ENCODE peak calls at places on chromosomes 4 and X, in ten cellular contexts. E, T, U, K, V, Y, H, R, G and B are unnamed samples.

GRCh38 chr4:183350317-183351071 is 28.3 kb upstream of the CLDN24 start:
- DNase-seq in E (no peak), U (no peak), G (no peak), T (no peak), Y (no peak), H (no peak), K (no peak), V (no peak), R (peak; percentile 18), B (no peak)

GRCh38 chr4:169565606-169566351 is 46.6 kb downstream of the NEK1 start:
- DNase-seq in T (no peak), H (no peak), R (no peak), K (no peak), V (no peak), Y (no peak), G (no peak), U (no peak), E (no peak), B (no peak)

GRCh38 chr4:149823770-149824221 is 8.2 kb upstream of the IQCM start:
- DNase-seq in K (no peak), V (no peak), E (no peak), Y (no peak), H (no peak), R (peak; percentile 86), T (no peak), U (no peak), G (no peak), B (peak; percentile 77)

GRCh38 chr4:125316781-125317525 is 2.2 kb downstream of the FAT4 start:
- DNase-seq in Y (peak; percentile 55), E (peak; percentile 23), T (peak; percentile 53), K (peak; percentile 32), G (no peak), H (no peak), U (peak; percentile 26), R (peak; percentile 44), V (no peak), B (peak; percentile 61)

GRCh38 chr4:108533245-108533844 is 87.0 kb upstream of the RPL34 start:
- DNase-seq in Y (no peak), U (no peak), T (no peak), K (no peak), V (no peak), G (no peak), R (no peak), E (no peak), H (no peak), B (no peak)

GRCh38 chr4:159195400-159195799 is 92.5 kb downstream of the RAPGEF2 start:
- DNase-seq in Y (no peak), E (no peak), V (no peak), K (no peak), T (no peak), R (no peak), G (no peak), U (no peak), H (no peak), B (no peak)

GRCh38 chrX:122094611-122095010 is 1047.2 kb downstream of the GLUD2 start:
- DNase-seq in T (no peak), R (peak; percentile 69), G (no peak), Y (no peak), H (no peak), K (no peak), E (no peak), V (no peak), U (no peak), B (peak; percentile 25)

GRCh38 chr4:11424000-11424399 is 4.7 kb downstream of the HS3ST1 start:
- DNase-seq in E (peak; percentile 21), V (no peak), K (peak; percentile 47), T (no peak), H (no peak), R (no peak), Y (peak; percentile 14), U (peak; percentile 53), G (peak; percentile 38), B (no peak)

GRCh38 chr4:77776182-77777134 is 42.7 kb downstream of the CNOT6L start:
- DNase-seq in T (no peak), H (no peak), G (no peak), U (no peak), R (no peak), V (no peak), K (no peak), E (no peak), Y (peak; percentile 24), B (peak; percentile 14)

GRCh38 chrX:24333371-24333770 is 19.5 kb upstream of the SUPT20HL2 start:
- DNase-seq in Y (no peak), R (no peak), U (no peak), H (no peak), E (no peak), G (no peak), K (no peak), V (no peak), T (no peak), B (peak; percentile 40)

GRCh38 chr4:75881476-75881875 is 20.8 kb downstream of the PPEF2 start:
- DNase-seq in E (no peak), G (no peak), H (no peak), U (no peak), Y (no peak), T (no peak), K (no peak), V (no peak), R (no peak), B (no peak)

GRCh38 chrX:123481908-123482873 is 250.7 kb downstream of the THOC2 start:
- DNase-seq in U (no peak), T (no peak), K (no peak), E (no peak), V (no peak), G (no peak), H (no peak), R (peak; percentile 70), Y (no peak), B (peak; percentile 40)

GRCh38 chr4:20592666-20593065 is 107.6 kb upstream of the PACRGL start:
- DNase-seq in R (peak; percentile 10), H (no peak), K (peak; percentile 7), Y (no peak), E (no peak), G (no peak), U (no peak), T (no peak), V (no peak), B (peak; percentile 64)

GRCh38 chr4:160947653-160948052 is 1216.1 kb downstream of the FSTL5 start:
- DNase-seq in Y (no peak), R (no peak), E (no peak), G (no peak), H (no peak), K (no peak), V (no peak), T (no peak), U (no peak), B (no peak)

GRCh38 chr4:1403177-1403583 is 3.1 kb downstream of the NKX1-1 start:
- DNase-seq in H (no peak), E (no peak), K (no peak), U (no peak), Y (no peak), G (no peak), V (no peak), R (no peak), T (no peak), B (no peak)

GRCh38 chr4:48410812-48411211 is 69.5 kb downstream of the SLAIN2 start:
- DNase-seq in R (no peak), K (no peak), H (no peak), U (no peak), Y (no peak), V (no peak), T (no peak), G (no peak), E (no peak), B (no peak)

GRCh38 chr4:20253799-20254409 is 2.2 kb downstream of the SLIT2 start:
- DNase-seq in Y (peak; percentile 27), V (no peak), K (peak; percentile 39), H (no peak), E (no peak), T (no peak), U (peak; percentile 30), R (no peak), G (no peak), B (peak; percentile 66)

GRCh38 chrX:101117701-101118100 is 19.7 kb downstream of the CENPI start:
- DNase-seq in R (peak; percentile 49), T (no peak), G (no peak), E (no peak), K (no peak), Y (no peak), U (no peak), V (no peak), H (no peak), B (peak; percentile 42)

GRCh38 chrX:44431206-44431605 is 87.7 kb upstream of the EFHC2 start:
- DNase-seq in E (no peak), H (no peak), G (no peak), Y (no peak), U (no peak), K (no peak), V (no peak), R (peak; percentile 54), T (no peak), B (peak; percentile 29)

GRCh38 chr4:25457053-25457715 is 80.1 kb downstream of the ANAPC4 start:
- DNase-seq in K (no peak), H (no peak), R (peak; percentile 43), T (no peak), U (no peak), G (no peak), E (no peak), V (no peak), Y (no peak), B (peak; percentile 37)

GRCh38 chr4:107837298-107837697 is 12.6 kb downstream of the SGMS2 start:
- DNase-seq in K (no peak), T (no peak), U (no peak), H (no peak), G (no peak), Y (no peak), E (no peak), R (no peak), V (no peak), B (no peak)

GRCh38 chr4:41745292-41746024 is 3.1 kb downstream of the PHOX2B start:
- DNase-seq in G (no peak), Y (no peak), E (no peak), T (no peak), V (no peak), H (no peak), U (no peak), K (no peak), R (no peak), B (no peak)

GRCh38 chr4:100421356-100421978 is 96.4 kb downstream of the EMCN start:
- DNase-seq in V (no peak), G (no peak), Y (peak; percentile 3), K (peak; percentile 8), R (peak; percentile 67), U (no peak), E (no peak), T (no peak), H (no peak), B (peak; percentile 80)